ENCODE peak calls at places on chromosomes 1 and 21, in four cellular contexts. One of them, this sample, is unnamed.

GRCh38 chr1:236844499-236845271 is 49.6 kb downstream of the MTR start:
- DNase-seq in A549: no peak
- DNase-seq in heart left ventricle: no peak
- DNase-seq in breast epithelium: no peak
- DNase-seq in this sample: no peak

GRCh38 chr1:58432813-58433668 is 113.5 kb downstream of the OMA1 start:
- DNase-seq in heart left ventricle: no peak
- DNase-seq in A549: no peak
- DNase-seq in breast epithelium: no peak
- DNase-seq in this sample: no peak

GRCh38 chr1:6414443-6414844 is 5.3 kb downstream of the HES2 start:
- DNase-seq in heart left ventricle: no peak
- DNase-seq in A549: peak
- DNase-seq in breast epithelium: no peak
- DNase-seq in this sample: no peak

GRCh38 chr1:234955107-234955731 is 173.4 kb downstream of the TOMM20 start:
- DNase-seq in A549: no peak
- DNase-seq in heart left ventricle: peak
- DNase-seq in breast epithelium: no peak
- DNase-seq in this sample: peak

GRCh38 chr1:195075973-195076372 is 1532.3 kb downstream of the KCNT2 start:
- DNase-seq in A549: no peak
- DNase-seq in heart left ventricle: no peak
- DNase-seq in breast epithelium: no peak
- DNase-seq in this sample: no peak

GRCh38 chr1:157399984-157400382 is 152.3 kb downstream of the FCRL5 start:
- DNase-seq in heart left ventricle: no peak
- DNase-seq in breast epithelium: no peak
- DNase-seq in A549: peak
- DNase-seq in this sample: no peak

GRCh38 chr1:181166377-181167196 is 78.1 kb downstream of the IER5 start:
- DNase-seq in heart left ventricle: peak
- DNase-seq in breast epithelium: no peak
- DNase-seq in A549: peak
- DNase-seq in this sample: peak

GRCh38 chr1:111726311-111726710 is 12.9 kb downstream of the INKA2 start:
- DNase-seq in A549: no peak
- DNase-seq in heart left ventricle: no peak
- DNase-seq in breast epithelium: no peak
- DNase-seq in this sample: no peak

GRCh38 chr1:236065509-236066005 is 667 bp upstream of the NID1 start:
- DNase-seq in breast epithelium: no peak
- DNase-seq in heart left ventricle: no peak
- DNase-seq in A549: no peak
- DNase-seq in this sample: no peak

GRCh38 chr1:182279302-182279701 is 112.3 kb downstream of the GLUL start:
- DNase-seq in heart left ventricle: no peak
- DNase-seq in A549: no peak
- DNase-seq in breast epithelium: no peak
- DNase-seq in this sample: no peak

GRCh38 chr1:182965096-182965495 is 12.1 kb upstream of the SHCBP1L start:
- DNase-seq in breast epithelium: no peak
- DNase-seq in A549: no peak
- DNase-seq in heart left ventricle: no peak
- DNase-seq in this sample: no peak

GRCh38 chr21:44509539-44509938 is 30.5 kb downstream of the KRTAP10-1 start:
- DNase-seq in A549: peak
- DNase-seq in heart left ventricle: peak
- DNase-seq in breast epithelium: peak
- DNase-seq in this sample: peak

GRCh38 chr1:154614887-154615286 is 6.9 kb upstream of the ADAR start:
- DNase-seq in A549: no peak
- DNase-seq in breast epithelium: no peak
- DNase-seq in heart left ventricle: no peak
- DNase-seq in this sample: no peak

GRCh38 chr1:43781574-43781973 is 74.2 kb downstream of the ST3GAL3 start:
- DNase-seq in heart left ventricle: no peak
- DNase-seq in A549: no peak
- DNase-seq in breast epithelium: no peak
- DNase-seq in this sample: no peak

GRCh38 chr1:82819234-82819633 is 1018.5 kb downstream of the ADGRL2 start:
- DNase-seq in A549: no peak
- DNase-seq in breast epithelium: no peak
- DNase-seq in heart left ventricle: no peak
- DNase-seq in this sample: no peak

GRCh38 chr1:207194197-207194596 is 90.2 kb downstream of the C4BPA start:
- DNase-seq in A549: no peak
- DNase-seq in breast epithelium: no peak
- DNase-seq in heart left ventricle: no peak
- DNase-seq in this sample: no peak

GRCh38 chr1:99816656-99817055 is 33.5 kb upstream of the AGL start:
- DNase-seq in heart left ventricle: no peak
- DNase-seq in A549: no peak
- DNase-seq in breast epithelium: no peak
- DNase-seq in this sample: no peak

GRCh38 chr1:247343801-247344200 is 12.1 kb upstream of the ZNF496 start:
- DNase-seq in A549: no peak
- DNase-seq in heart left ventricle: no peak
- DNase-seq in breast epithelium: no peak
- DNase-seq in this sample: no peak

GRCh38 chr1:180917306-180918065 is 4.8 kb downstream of the KIAA1614 start:
- DNase-seq in breast epithelium: no peak
- DNase-seq in A549: peak
- DNase-seq in heart left ventricle: no peak
- DNase-seq in this sample: no peak

GRCh38 chr1:32627596-32628162 is 22.7 kb downstream of the ZBTB8OS start:
- DNase-seq in breast epithelium: no peak
- DNase-seq in heart left ventricle: no peak
- DNase-seq in A549: no peak
- DNase-seq in this sample: peak

GRCh38 chr1:46595127-46595526 is 8.9 kb downstream of the MKNK1 start:
- DNase-seq in heart left ventricle: peak
- DNase-seq in breast epithelium: no peak
- DNase-seq in A549: no peak
- DNase-seq in this sample: peak

GRCh38 chr1:63731117-63732043 is 42.4 kb upstream of the ROR1 start:
- DNase-seq in breast epithelium: no peak
- DNase-seq in heart left ventricle: no peak
- DNase-seq in A549: peak
- DNase-seq in this sample: no peak

GRCh38 chr1:171251741-171252300 is 3.5 kb downstream of the FMO1 start:
- DNase-seq in breast epithelium: no peak
- DNase-seq in heart left ventricle: no peak
- DNase-seq in A549: peak
- DNase-seq in this sample: peak

GRCh38 chr1:205480349-205481278 is 23.9 kb upstream of the CDK18 start:
- DNase-seq in breast epithelium: no peak
- DNase-seq in heart left ventricle: no peak
- DNase-seq in A549: no peak
- DNase-seq in this sample: no peak

GRCh38 chr21:45290948-45291612 is 3.4 kb upstream of the POFUT2 start:
- DNase-seq in breast epithelium: peak
- DNase-seq in A549: no peak
- DNase-seq in heart left ventricle: peak
- DNase-seq in this sample: peak

DNA sequence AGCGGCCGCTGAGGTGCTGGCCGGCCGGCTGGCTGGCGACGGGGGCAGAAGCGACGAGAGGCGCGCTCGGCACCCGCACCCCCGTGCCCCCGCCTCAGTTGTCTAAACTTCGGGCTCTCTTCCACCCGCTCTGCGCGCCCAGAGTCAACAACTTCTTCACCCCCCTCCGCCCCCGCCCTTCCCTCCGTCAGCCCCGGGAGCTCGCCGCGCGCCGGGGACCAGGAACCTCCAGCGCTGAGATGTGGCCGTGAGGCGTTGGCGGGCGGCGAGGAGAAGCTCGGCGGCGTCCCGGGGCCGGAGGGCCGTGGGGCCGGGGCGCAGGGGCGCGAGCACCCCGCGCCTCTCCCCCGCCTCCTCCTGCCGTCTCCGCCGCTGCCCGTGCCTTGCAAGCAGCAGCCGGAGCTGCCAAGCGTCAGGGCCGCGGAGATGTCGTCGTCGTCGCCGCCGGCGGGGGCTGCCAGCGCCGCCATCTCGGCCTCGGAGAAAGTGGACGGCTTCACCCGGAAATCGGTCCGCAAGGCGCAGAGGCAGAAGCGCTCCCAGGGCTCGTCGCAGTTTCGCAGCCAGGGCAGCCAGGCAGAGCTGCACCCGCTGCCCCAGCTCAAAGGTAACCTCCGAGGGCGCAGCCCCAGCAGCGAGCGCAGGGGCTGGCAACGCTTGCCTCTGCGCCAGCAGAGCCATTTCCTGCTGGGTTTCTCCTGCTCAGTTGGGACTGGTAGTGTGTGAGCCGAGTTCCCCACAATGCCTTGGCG is 651 bp downstream of the PPP2R5A start:
- DNase-seq in heart left ventricle: peak
- DNase-seq in breast epithelium: peak
- DNase-seq in A549: peak
- DNase-seq in this sample: peak
- TF ChIP-seq POLR2A in heart left ventricle: no peak
- TF ChIP-seq POLR2A in breast epithelium: no peak
- TF ChIP-seq POLR2A in A549: peak
- TF ChIP-seq POLR2A in this sample: peak

DNA sequence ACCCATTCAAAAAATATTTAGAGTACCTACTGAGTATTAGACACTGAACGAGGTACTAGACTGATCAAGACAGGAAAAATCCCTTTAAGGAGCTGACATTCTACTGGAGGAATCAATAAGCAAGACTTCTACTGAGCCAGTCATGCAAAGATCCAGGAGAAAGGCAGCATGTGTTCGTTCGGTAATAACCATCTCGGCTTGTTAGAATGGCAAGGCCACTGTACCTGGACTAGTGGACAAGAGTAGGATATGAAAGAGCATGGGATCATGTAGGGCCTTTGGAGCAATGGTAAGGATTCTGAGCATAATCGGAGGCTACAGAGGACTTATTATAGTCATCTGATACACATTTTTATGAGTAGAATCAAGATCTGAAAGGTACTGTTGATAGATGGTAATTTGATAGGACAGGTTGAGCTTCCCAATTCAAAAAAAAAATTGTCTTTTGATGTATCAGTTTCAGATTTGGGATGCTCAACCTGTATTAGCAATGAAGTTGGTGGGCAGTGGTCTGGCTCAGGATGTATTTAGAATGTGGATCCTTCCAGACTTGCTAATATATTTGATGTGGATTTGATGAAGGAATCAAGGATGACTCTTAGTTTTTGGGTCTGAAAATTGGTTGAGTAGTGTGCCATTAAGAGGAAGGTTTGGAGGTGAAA is 2.3 kb downstream of the COX20 start:
- DNase-seq in heart left ventricle: no peak
- DNase-seq in A549: peak
- DNase-seq in breast epithelium: no peak
- DNase-seq in this sample: no peak
- H3K27ac ChIP-seq in heart left ventricle: peak
- H3K27ac ChIP-seq in A549: no peak
- H3K27ac ChIP-seq in breast epithelium: peak
- H3K27ac ChIP-seq in this sample: peak

GRCh38 chr1:161307230-161307768 is 2.5 kb downstream of the MPZ start:
- DNase-seq in breast epithelium: no peak
- DNase-seq in A549: peak
- DNase-seq in heart left ventricle: peak
- DNase-seq in this sample: peak

GRCh38 chr1:161307892-161308638 is 1.7 kb downstream of the MPZ start:
- DNase-seq in breast epithelium: no peak
- DNase-seq in heart left ventricle: no peak
- DNase-seq in A549: no peak
- DNase-seq in this sample: no peak

GRCh38 chr1:161309868-161310267 is at the start of gene MPZ:
- DNase-seq in A549: no peak
- DNase-seq in heart left ventricle: no peak
- DNase-seq in breast epithelium: no peak
- DNase-seq in this sample: no peak

GRCh38 chr1:161304927-161305871 is 4.6 kb downstream of the MPZ start:
- DNase-seq in heart left ventricle: no peak
- DNase-seq in A549: no peak
- DNase-seq in breast epithelium: no peak
- DNase-seq in this sample: peak

DNA sequence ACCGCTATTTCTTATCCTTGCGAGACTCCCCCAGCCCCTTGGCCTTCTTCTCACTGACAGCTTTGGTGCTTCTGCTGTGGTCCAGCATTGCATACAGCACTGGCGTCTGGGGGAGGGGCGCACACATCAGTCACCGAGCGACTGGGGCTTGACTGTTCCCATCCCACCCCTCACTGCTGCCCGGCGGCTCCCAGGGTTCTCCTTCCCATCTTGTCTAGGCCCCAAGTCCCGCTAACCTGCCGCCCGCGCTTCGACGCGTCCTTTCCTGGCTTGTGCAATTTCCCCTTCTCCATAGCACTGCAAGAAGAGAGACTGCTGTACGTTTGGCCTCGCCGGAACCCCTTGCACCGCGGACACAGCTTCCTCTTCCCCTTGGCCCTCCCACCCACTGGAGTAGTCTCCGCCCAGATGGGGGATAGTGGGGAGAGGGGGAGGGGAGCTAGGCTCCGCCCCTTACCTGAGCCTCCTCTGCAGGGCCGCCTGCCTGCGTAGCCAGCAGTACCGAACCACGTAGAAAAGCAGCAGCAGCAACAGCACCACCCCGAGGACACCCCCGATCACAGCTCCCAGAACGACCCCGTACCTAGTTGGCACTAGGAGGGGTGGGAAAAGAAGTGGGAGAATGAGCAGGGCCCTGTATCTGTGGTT is 3.8 kb downstream of the MPZ start:
- DNase-seq in breast epithelium: peak
- DNase-seq in A549: no peak
- DNase-seq in heart left ventricle: peak
- DNase-seq in this sample: peak
- TF ChIP-seq CTCF in breast epithelium: no peak
- TF ChIP-seq CTCF in A549: no peak
- TF ChIP-seq CTCF in heart left ventricle: peak
- TF ChIP-seq CTCF in this sample: no peak

DNA sequence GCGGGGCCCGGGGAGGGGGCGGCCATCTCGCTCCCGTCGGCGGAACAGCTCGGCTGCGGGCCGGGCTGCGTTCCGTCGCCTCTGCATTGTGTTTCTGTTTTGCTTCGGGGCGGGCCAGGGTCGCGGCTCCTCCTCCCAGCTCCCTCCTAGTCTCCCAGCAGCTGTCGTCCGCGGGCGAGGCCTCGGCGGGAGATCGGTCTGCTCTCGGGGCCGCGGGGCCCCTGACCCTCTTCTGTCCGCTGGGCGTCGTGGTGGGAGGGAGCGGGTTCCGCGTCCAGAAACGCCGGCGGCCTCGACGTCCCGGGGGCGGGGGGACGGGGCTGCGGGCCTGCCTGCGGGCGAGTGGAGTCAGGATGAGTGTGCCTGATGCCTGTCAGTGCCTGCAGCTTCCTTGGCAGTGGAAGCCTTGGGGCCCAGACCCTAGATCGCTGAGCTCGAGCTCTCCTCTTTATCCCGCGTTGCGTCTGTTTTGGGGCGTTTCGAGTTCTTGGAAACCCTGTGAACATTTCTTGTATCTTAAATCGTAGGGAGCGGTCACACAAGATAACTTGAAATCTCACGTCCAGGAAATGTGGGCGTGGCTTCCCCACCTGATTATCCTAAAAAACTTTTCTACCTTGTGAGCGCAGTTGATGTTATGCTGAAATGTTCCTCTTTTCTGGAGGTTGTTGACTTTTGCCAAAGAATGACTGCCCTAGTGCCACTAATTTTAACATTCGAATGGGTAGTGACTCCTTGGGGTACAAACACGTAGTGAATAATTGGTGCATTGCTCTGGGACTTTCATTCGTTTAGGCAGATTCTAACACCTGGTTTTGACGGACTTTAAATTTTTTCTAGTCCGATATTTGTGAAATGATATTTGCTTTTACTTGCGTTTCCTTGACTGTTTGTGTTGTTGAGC is 676 bp downstream of the MORC3 start:
- DNase-seq in A549: peak
- DNase-seq in heart left ventricle: no peak
- DNase-seq in breast epithelium: peak
- DNase-seq in this sample: peak
- TF ChIP-seq POLR2A in A549: peak
- TF ChIP-seq POLR2A in heart left ventricle: no peak
- TF ChIP-seq POLR2A in breast epithelium: no peak
- TF ChIP-seq POLR2A in this sample: peak

This sample was measured in adrenal gland.